ENCODE peak calls at places on chromosomes 16 and 17, in nine cellular contexts. B, U, M, O, S, Z, J, A and V are unnamed samples.

GRCh38 chr16:68338326-68339119 is 27.7 kb downstream of the PRMT7 start:
- DNase-seq in J (no peak), M (no peak), A (no peak), Z (no peak), U (no peak), O (no peak), B (no peak), S (no peak), V (no peak)

GRCh38 chr17:17919169-17920107 is 52.8 kb downstream of the TOM1L2 start:
- DNase-seq in B (peak), M (peak), A (peak), Z (peak), U (peak), S (peak), J (peak), O (peak), V (peak)

GRCh38 chr17:4219241-4219640 is 44.5 kb downstream of the ANKFY1 start:
- DNase-seq in S (no peak), O (no peak), A (no peak), Z (no peak), B (no peak), M (no peak), J (no peak), U (no peak), V (peak)

GRCh38 chr17:28545787-28546415 is 6.5 kb downstream of the UNC119 start:
- DNase-seq in U (no peak), Z (no peak), M (no peak), B (no peak), S (no peak), J (no peak), A (no peak), O (no peak), V (no peak)

GRCh38 chr16:55151901-55152300 is 172.1 kb upstream of the IRX6 start:
- DNase-seq in J (no peak), M (no peak), S (no peak), Z (no peak), O (no peak), U (no peak), A (no peak), B (no peak), V (no peak)

GRCh38 chr16:46693598-46693997 is 4.1 kb downstream of the ORC6 start:
- DNase-seq in O (no peak), J (no peak), Z (no peak), S (no peak), M (no peak), U (no peak), B (no peak), A (no peak), V (no peak)

GRCh38 chr16:50036426-50036825 is 11.4 kb downstream of the CNEP1R1 start:
- DNase-seq in J (no peak), Z (peak), A (no peak), O (no peak), B (no peak), U (no peak), M (no peak), S (no peak), V (no peak)

GRCh38 chr16:11386791-11387546 is 41.7 kb downstream of the RMI2 start:
- DNase-seq in A (no peak), J (peak), U (peak), S (no peak), M (peak), O (no peak), Z (no peak), B (no peak), V (no peak)

GRCh38 chr16:81879625-81880024 is 100.5 kb downstream of the PLCG2 start:
- DNase-seq in U (no peak), M (peak), O (no peak), S (no peak), A (no peak), Z (no peak), J (no peak), B (no peak), V (no peak)

GRCh38 chr16:57786632-57787518 is 15.4 kb downstream of the KIFC3 start:
- DNase-seq in M (no peak), J (no peak), O (no peak), Z (no peak), A (no peak), S (no peak), U (no peak), B (no peak), V (no peak)

GRCh38 chr16:2341456-2342447 is 1.2 kb upstream of the ABCA3 start:
- DNase-seq in A (no peak), J (no peak), B (no peak), U (no peak), Z (no peak), S (no peak), M (peak), O (peak), V (no peak)